ENCODE peak calls at places on chromosomes 2 and 18, in four cellular contexts. One of them, this sample, is unnamed.

GRCh38 chr2:29920631-29921559 is 491 bp downstream of the ALK start:
- DNase-seq in amniotic stem cell: no peak
- DNase-seq in KBM-7: peak; percentile 21
- DNase-seq in NCI-H1436: no peak
- DNase-seq in this sample: peak; percentile 8

GRCh38 chr2:239994086-239994485 is 31.1 kb downstream of the NDUFA10 start:
- DNase-seq in amniotic stem cell: no peak
- DNase-seq in KBM-7: no peak
- DNase-seq in NCI-H1436: no peak
- DNase-seq in this sample: no peak

GRCh38 chr18:41993151-41993550 is 38.1 kb downstream of the PIK3C3 start:
- DNase-seq in amniotic stem cell: no peak
- DNase-seq in KBM-7: no peak
- DNase-seq in NCI-H1436: no peak
- DNase-seq in this sample: no peak

GRCh38 chr2:186575302-186575701 is 14.6 kb upstream of the ITGAV start:
- DNase-seq in amniotic stem cell: peak; percentile 88
- DNase-seq in KBM-7: peak; percentile 83
- DNase-seq in NCI-H1436: no peak
- DNase-seq in this sample: peak; percentile 97

GRCh38 chr2:155583674-155584195 is 748.8 kb downstream of the NR4A2 start:
- DNase-seq in amniotic stem cell: no peak
- DNase-seq in KBM-7: no peak
- DNase-seq in NCI-H1436: no peak
- DNase-seq in this sample: no peak

GRCh38 chr2:196131949-196132925 is 39.1 kb downstream of the STK17B start:
- DNase-seq in amniotic stem cell: no peak
- DNase-seq in KBM-7: peak; percentile 25
- DNase-seq in NCI-H1436: peak; percentile 7
- DNase-seq in this sample: no peak

GRCh38 chr2:160680294-160680693 is 186.7 kb upstream of the RBMS1 start:
- DNase-seq in amniotic stem cell: no peak
- DNase-seq in KBM-7: no peak
- DNase-seq in NCI-H1436: no peak
- DNase-seq in this sample: no peak

GRCh38 chr2:109109342-109109741 is 19.7 kb upstream of the SH3RF3 start:
- DNase-seq in amniotic stem cell: no peak
- DNase-seq in KBM-7: no peak
- DNase-seq in NCI-H1436: no peak
- DNase-seq in this sample: no peak

GRCh38 chr2:149679286-149679685 is 91.7 kb upstream of the MMADHC start:
- DNase-seq in amniotic stem cell: no peak
- DNase-seq in KBM-7: no peak
- DNase-seq in NCI-H1436: no peak
- DNase-seq in this sample: peak; percentile 69

GRCh38 chr2:237591021-237591370 is 462 bp upstream of the RAB17 start:
- DNase-seq in amniotic stem cell: no peak
- DNase-seq in KBM-7: no peak
- DNase-seq in NCI-H1436: no peak
- DNase-seq in this sample: peak; percentile 46

GRCh38 chr18:3605562-3606443 is 155.8 kb downstream of the TGIF1 start:
- DNase-seq in amniotic stem cell: no peak
- DNase-seq in KBM-7: peak; percentile 55
- DNase-seq in NCI-H1436: no peak
- DNase-seq in this sample: peak; percentile 46

This sample was measured in mammary epithelial cell.